ENCODE peak calls at places on chromosomes 5 and 9, in nine cellular contexts. P is lung; X is lower lobe of right lung; V is CD8-positive, alpha-beta T cell; S is SK-N-SH; U is tibial artery; A is PC-9; O is upper lobe of right lung; T is body of pancreas. L is an unnamed sample.

GRCh38 chr5:25119654-25120053 is 474.9 kb upstream of the CDH10 start:
- DNase-seq in V (no peak), U (no peak), P (no peak), S (peak; percentile 29), O (no peak), T (no peak), A (peak; percentile 52), X (no peak), L (no peak)

GRCh38 chr5:164747371-164747770 is 1242.0 kb downstream of the MAT2B start:
- DNase-seq in A (no peak), P (no peak), V (no peak), U (no peak), S (no peak), O (no peak), T (no peak), X (no peak), L (no peak)

GRCh38 chr5:72561407-72561972 is 54.3 kb upstream of the ZNF366 start:
- DNase-seq in A (no peak), V (no peak), U (no peak), S (no peak), O (no peak), X (no peak), P (no peak), T (no peak), L (no peak)

GRCh38 chr5:53008751-53009150 is 19.6 kb downstream of the ITGA2 start:
- DNase-seq in X (no peak), V (no peak), A (no peak), O (no peak), U (no peak), P (no peak), S (no peak), T (no peak), L (no peak)

GRCh38 chr5:36041537-36041845 is 25.2 kb downstream of the UGT3A2 start:
- DNase-seq in U (no peak), O (no peak), P (no peak), S (no peak), X (no peak), T (no peak), A (no peak), V (no peak), L (no peak)

GRCh38 chr5:98397081-98397480 is 376.4 kb upstream of the RGMB start:
- DNase-seq in A (no peak), S (no peak), U (no peak), V (no peak), P (no peak), T (no peak), X (no peak), O (no peak), L (no peak)

GRCh38 chr9:137300607-137301085 is 1.4 kb downstream of the NRARP start:
- DNase-seq in O (no peak), V (no peak), S (peak; percentile 69), X (no peak), P (no peak), A (peak; percentile 53), T (peak; percentile 69), U (no peak), L (peak; percentile 60)

GRCh38 chr9:34145165-34145564 is 18.7 kb upstream of the DCAF12 start:
- DNase-seq in P (no peak), U (no peak), V (no peak), A (peak; percentile 61), O (no peak), X (no peak), S (no peak), T (no peak), L (peak; percentile 75)

GRCh38 chr9:115030006-115030405 is 88.0 kb downstream of the TNC start:
- DNase-seq in P (no peak), S (no peak), A (no peak), U (no peak), T (no peak), O (no peak), V (no peak), X (no peak), L (no peak)

GRCh38 chr5:107571621-107572489 is 98.9 kb downstream of the EFNA5 start:
- DNase-seq in X (peak; percentile 92), O (peak; percentile 95), T (peak; percentile 97), S (peak; percentile 75), V (peak; percentile 79), A (peak; percentile 99), U (peak; percentile 97), P (peak; percentile 96), L (peak; percentile 96)

GRCh38 chr5:35183243-35183955 is 46.9 kb downstream of the PRLR start:
- DNase-seq in P (peak; percentile 45), S (peak; percentile 31), O (no peak), V (no peak), U (no peak), X (no peak), T (peak; percentile 79), A (no peak), L (peak; percentile 80)

GRCh38 chr5:99543841-99544240 is 615.0 kb upstream of the CHD1 start:
- DNase-seq in X (no peak), O (no peak), S (no peak), A (no peak), T (no peak), P (no peak), V (no peak), U (no peak), L (no peak)

GRCh38 chr5:173495225-173495904 is 121.1 kb downstream of the BOD1 start:
- DNase-seq in O (no peak), T (no peak), U (peak; percentile 49), S (no peak), V (no peak), X (no peak), P (no peak), A (no peak), L (no peak)

DNA sequence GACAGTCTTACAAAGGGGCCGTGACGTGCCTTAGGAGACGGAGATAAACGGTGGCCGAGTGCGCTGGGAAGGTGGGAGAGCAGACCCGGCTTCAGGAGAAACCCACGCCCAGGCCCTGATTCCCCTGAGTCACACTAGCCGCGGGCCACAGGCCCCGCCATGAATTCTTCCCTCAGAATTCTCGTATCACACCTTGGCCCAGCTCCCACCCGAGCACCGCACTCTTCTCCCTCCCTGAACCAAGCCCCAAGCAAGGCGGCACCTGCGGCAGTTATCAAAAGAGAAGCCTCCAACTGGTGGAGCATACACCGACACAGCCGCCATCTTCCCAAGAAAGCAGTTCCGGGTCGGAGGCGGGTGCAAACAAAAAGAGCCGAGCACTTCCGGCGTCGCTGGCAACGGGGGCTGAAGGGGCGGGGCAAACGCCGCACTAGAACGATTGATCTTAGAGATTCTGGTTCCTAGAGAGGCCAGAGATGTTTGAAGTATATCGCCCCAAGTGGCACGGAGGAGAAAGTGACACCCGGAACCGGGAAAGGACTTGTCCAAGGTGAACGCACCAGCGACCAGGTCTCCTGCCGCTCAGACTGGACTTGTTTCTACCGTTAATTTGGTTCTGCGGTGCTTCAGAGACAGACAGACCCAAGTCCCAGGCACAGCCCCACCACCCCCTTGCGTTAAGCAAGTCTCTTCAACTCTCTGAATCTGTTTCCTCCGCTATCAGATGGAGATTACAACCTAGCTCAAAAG is at the start of gene PSMB7:
- DNase-seq in V (peak; percentile 94), S (peak; percentile 92), T (peak; percentile 98), O (peak; percentile 98), P (peak; percentile 97), A (peak; percentile 91), X (peak; percentile 97), U (peak; percentile 97), L (peak; percentile 97)
- H3K4me1 ChIP-seq in V (peaks cover 11% of the 10 kb centered on the region), S (peaks cover 11% of the 10 kb centered on the region), T (peaks cover 14% of the 10 kb centered on the region), O (peaks cover 11% of the 10 kb centered on the region), P (no peaks in the 10 kb centered on the region), A (peaks cover 35% of the 10 kb centered on the region), X (peaks cover 13% of the 10 kb centered on the region), U (no peaks in the 10 kb centered on the region), L (peaks cover 10% of the 10 kb centered on the region)

DNA sequence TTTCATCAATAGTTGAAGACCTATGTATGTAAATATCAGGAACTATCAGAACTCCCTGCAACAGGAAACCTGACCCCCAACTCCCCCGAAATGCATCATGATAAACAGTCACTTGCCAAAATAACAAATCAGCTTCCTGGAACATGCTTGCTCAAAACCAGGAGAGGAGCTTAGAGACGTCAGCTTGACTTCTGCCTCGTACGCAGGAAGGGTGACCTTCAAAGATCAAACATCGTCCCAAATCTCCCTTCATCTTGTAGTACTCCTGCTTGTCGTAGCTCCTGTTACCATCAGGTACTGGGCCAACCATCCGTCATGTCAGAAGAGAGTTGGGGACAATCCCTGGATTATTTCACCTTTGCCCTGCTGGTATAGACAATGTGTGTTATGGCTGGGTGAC is 396.1 kb downstream of the GADD45G start:
- DNase-seq in V (no peak), U (no peak), S (no peak), T (no peak), A (no peak), P (no peak), O (no peak), X (no peak), L (no peak)
- H3K4me1 ChIP-seq in V (peaks cover 18% of the 10 kb centered on the region), U (peaks cover 3% of the 10 kb centered on the region), S (peaks cover 29% of the 10 kb centered on the region), T (peaks cover 50% of the 10 kb centered on the region), A (no peaks in the 10 kb centered on the region), P (peaks cover 5% of the 10 kb centered on the region), O (peaks cover 38% of the 10 kb centered on the region), X (peaks cover 48% of the 10 kb centered on the region), L (peaks cover 49% of the 10 kb centered on the region)

GRCh38 chr9:89439571-89439970 is 58.3 kb downstream of the SEMA4D start:
- DNase-seq in S (no peak), V (no peak), A (no peak), O (no peak), P (no peak), X (no peak), U (no peak), T (no peak), L (no peak)
- H3K4me1 ChIP-seq in S (peaks cover 31% of the 10 kb centered on the region), V (peaks cover 98% of the 10 kb centered on the region), A (peaks cover 12% of the 10 kb centered on the region), O (peaks cover 55% of the 10 kb centered on the region), P (peaks cover 40% of the 10 kb centered on the region), X (peaks cover 70% of the 10 kb centered on the region), U (no peaks in the 10 kb centered on the region), T (peaks cover 14% of the 10 kb centered on the region), L (peaks cover 45% of the 10 kb centered on the region)

GRCh38 chr9:131690950-131691573 is 48.8 kb downstream of the RAPGEF1 start:
- DNase-seq in T (no peak), X (no peak), A (no peak), P (no peak), S (no peak), V (no peak), U (no peak), O (no peak), L (no peak)

GRCh38 chr9:131692612-131692976 is 47.3 kb downstream of the RAPGEF1 start:
- DNase-seq in O (no peak), V (no peak), U (no peak), A (no peak), P (no peak), T (no peak), S (no peak), X (no peak), L (no peak)

GRCh38 chr9:131693163-131693562 is 46.7 kb downstream of the RAPGEF1 start:
- DNase-seq in S (no peak), X (no peak), T (no peak), O (no peak), U (no peak), A (no peak), V (no peak), P (no peak), L (no peak)

GRCh38 chr9:131691969-131692611 is 47.8 kb downstream of the RAPGEF1 start:
- DNase-seq in X (no peak), T (no peak), O (no peak), P (no peak), V (no peak), U (no peak), A (no peak), S (no peak), L (no peak)

DNA sequence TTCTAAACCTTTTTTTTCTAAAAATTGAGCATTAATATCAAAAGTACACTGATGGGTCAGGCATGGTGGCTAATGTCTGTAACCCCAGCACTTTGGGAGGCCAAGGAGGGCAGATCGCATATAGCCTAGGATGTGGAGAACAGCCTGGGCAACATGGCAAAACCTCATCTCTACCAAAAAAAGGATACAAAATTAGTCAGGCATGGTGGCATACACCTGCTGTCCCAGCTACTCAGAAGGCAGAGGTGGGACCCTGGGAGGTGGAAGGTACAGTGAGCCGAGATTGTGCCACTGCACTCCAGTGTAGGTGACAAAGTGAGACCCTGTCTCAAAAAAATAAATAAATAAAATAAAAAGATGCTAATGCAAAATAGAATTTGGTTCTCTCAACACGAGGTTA is 49.4 kb downstream of the RAPGEF1 start:
- DNase-seq in A (no peak), T (no peak), P (no peak), S (no peak), O (no peak), U (no peak), V (no peak), X (no peak), L (no peak)
- H3K4me1 ChIP-seq in A (no peaks in the 10 kb centered on the region), T (peaks cover 36% of the 10 kb centered on the region), P (peaks cover 14% of the 10 kb centered on the region), S (no peaks in the 10 kb centered on the region), O (peaks cover 41% of the 10 kb centered on the region), U (no peaks in the 10 kb centered on the region), V (peaks cover 43% of the 10 kb centered on the region), X (peaks cover 51% of the 10 kb centered on the region), L (peaks cover 24% of the 10 kb centered on the region)